ENCODE peak calls at places on chromosomes 16 and 17, in eight cellular contexts. X is K562, E is thoracic aorta, A is astrocyte of the spinal cord, S is keratinocyte, C is gastrocnemius medialis, Y is epithelial cell of esophagus, W is heart left ventricle. N is an unnamed sample.

GRCh38 chr17:29113334-29113733 is 66.9 kb downstream of the MYO18A start:
- DNase-seq in X (no peak), E (no peak), A (no peak), S (no peak), C (no peak), Y (no peak), W (no peak), N (no peak)

GRCh38 chr16:30535777-30536190 is 1.1 kb upstream of the ZNF747 start:
- DNase-seq in X (peak; percentile 89), E (no peak), A (peak; percentile 64), S (no peak), C (peak; percentile 74), Y (peak; percentile 87), W (peak; percentile 85), N (peak; percentile 68)

GRCh38 chr16:31476305-31477219 is 4.6 kb downstream of the TGFB1I1 start:
- DNase-seq in X (peak; percentile 87), E (no peak), A (no peak), S (no peak), C (no peak), Y (no peak), W (peak; percentile 66), N (no peak)

GRCh38 chr16:29737713-29738112 is 8.1 kb downstream of the C16orf54 start:
- DNase-seq in X (no peak), E (no peak), A (no peak), S (no peak), C (no peak), Y (no peak), W (no peak), N (no peak)

GRCh38 chr16:12081048-12081404 is 104.5 kb downstream of the SNX29 start:
- DNase-seq in X (no peak), E (no peak), A (no peak), S (no peak), C (no peak), Y (no peak), W (no peak), N (no peak)

GRCh38 chr17:28372945-28373274 is 1.4 kb downstream of the SARM1 start:
- DNase-seq in X (no peak), E (no peak), A (no peak), S (no peak), C (no peak), Y (no peak), W (no peak), N (no peak)

GRCh38 chr17:58632324-58633314 is 59.2 kb downstream of the TEX14 start:
- DNase-seq in X (peak; percentile 22), E (no peak), A (no peak), S (no peak), C (no peak), Y (no peak), W (no peak), N (no peak)

GRCh38 chr16:53068423-53068833 is 13.6 kb downstream of the CHD9 start:
- DNase-seq in X (no peak), E (no peak), A (no peak), S (no peak), C (no peak), Y (no peak), W (no peak), N (no peak)

GRCh38 chr16:48511071-48511540 is 98.9 kb downstream of the N4BP1 start:
- DNase-seq in X (no peak), E (no peak), A (no peak), S (peak; percentile 78), C (no peak), Y (peak; percentile 100), W (no peak), N (peak; percentile 100)

GRCh38 chr17:53722407-53722806 is 100.3 kb upstream of the KIF2B start:
- DNase-seq in X (peak; percentile 12), E (no peak), A (peak; percentile 99), S (peak; percentile 91), C (no peak), Y (peak; percentile 86), W (no peak), N (peak; percentile 94)
- H3K4me3 ChIP-seq in X (no peak overlapping the region), E (no peak overlapping the region), A (no peak overlapping the region), S (no peak overlapping the region), C (no peak overlapping the region), Y (no peak overlapping the region), W (no peak overlapping the region), N (no peak overlapping the region)

GRCh38 chr17:46047398-46047797 is 48.3 kb downstream of the STH start:
- DNase-seq in X (no peak), E (no peak), A (no peak), S (no peak), C (no peak), Y (no peak), W (no peak), N (no peak)

GRCh38 chr17:46045639-46046038 is 46.6 kb downstream of the STH start:
- DNase-seq in X (no peak), E (no peak), A (no peak), S (no peak), C (no peak), Y (peak; percentile 50), W (no peak), N (peak; percentile 33)

GRCh38 chr17:46044286-46044928 is 45.4 kb downstream of the STH start:
- DNase-seq in X (peak; percentile 83), E (peak; percentile 49), A (peak; percentile 90), S (no peak), C (peak; percentile 80), Y (peak; percentile 88), W (peak; percentile 74), N (peak; percentile 80)

GRCh38 chr17:46044989-46045388 is 45.9 kb downstream of the STH start:
- DNase-seq in X (no peak), E (no peak), A (no peak), S (no peak), C (no peak), Y (no peak), W (no peak), N (no peak)

GRCh38 chr17:46046957-46047356 is 47.9 kb downstream of the STH start:
- DNase-seq in X (no peak), E (no peak), A (no peak), S (no peak), C (no peak), Y (no peak), W (no peak), N (no peak)
- TF ChIP-seq CTCF in X (no peak), E (no peak), A (no peak), S (no peak), C (no peak), Y (no peak), W (no peak), N (no peak)

GRCh38 chr17:42835732-42836131 is 2.5 kb downstream of the PSME3 start:
- DNase-seq in X (no peak), E (no peak), A (no peak), S (no peak), C (no peak), Y (no peak), W (no peak), N (no peak)

GRCh38 chr17:42830971-42831370 is 2.2 kb upstream of the PSME3 start:
- DNase-seq in X (no peak), E (no peak), A (no peak), S (no peak), C (no peak), Y (no peak), W (no peak), N (no peak)

GRCh38 chr17:42833771-42834422 is 700 bp downstream of the PSME3 start:
- DNase-seq in X (peak; percentile 24), E (no peak), A (no peak), S (no peak), C (no peak), Y (no peak), W (no peak), N (no peak)

GRCh38 chr17:42832213-42832933 is 824 bp upstream of the PSME3 start:
- DNase-seq in X (peak; percentile 13), E (no peak), A (no peak), S (no peak), C (no peak), Y (no peak), W (no peak), N (peak; percentile 36)

GRCh38 chr17:42832934-42833770 is at the start of gene PSME3:
- DNase-seq in X (peak; percentile 95), E (peak; percentile 71), A (peak; percentile 89), S (no peak), C (peak; percentile 79), Y (peak; percentile 93), W (peak; percentile 95), N (peak; percentile 79)
- H3K4me3 ChIP-seq in X (peak within 1 kb of the TSS; percentile 90), E (peak within 1 kb of the TSS; percentile 96), A (peak within 1 kb of the TSS; percentile 100), S (peak within 1 kb of the TSS; percentile 81), C (peak within 1 kb of the TSS; percentile 97), Y (peak within 1 kb of the TSS; percentile 97), W (peak within 1 kb of the TSS; percentile 89), N (peak within 1 kb of the TSS; percentile 92)

GRCh38 chr16:67339453-67339852 is 12.8 kb downstream of the LRRC36 start:
- DNase-seq in X (peak; percentile 31), E (no peak), A (peak; percentile 49), S (no peak), C (no peak), Y (peak; percentile 28), W (no peak), N (peak; percentile 28)
- TF ChIP-seq CTCF in X (peak; percentile 22), E (no peak), A (peak; percentile 29), S (no peak), C (no peak), Y (no peak), W (no peak), N (no peak)

GRCh38 chr17:63369233-63369632 is 76.9 kb downstream of the CYB561 start:
- DNase-seq in X (no peak), E (no peak), A (no peak), S (no peak), C (no peak), Y (peak; percentile 8), W (no peak), N (no peak)

GRCh38 chr17:63366238-63366561 is 79.9 kb downstream of the CYB561 start:
- DNase-seq in X (no peak), E (no peak), A (no peak), S (no peak), C (no peak), Y (no peak), W (no peak), N (no peak)

GRCh38 chr17:63364387-63364786 is 81.7 kb downstream of the CYB561 start:
- DNase-seq in X (no peak), E (no peak), A (peak; percentile 39), S (no peak), C (no peak), Y (peak; percentile 16), W (no peak), N (no peak)

GRCh38 chr17:63364944-63365343 is 81.2 kb downstream of the CYB561 start:
- DNase-seq in X (no peak), E (no peak), A (no peak), S (no peak), C (no peak), Y (no peak), W (no peak), N (no peak)

DNA sequence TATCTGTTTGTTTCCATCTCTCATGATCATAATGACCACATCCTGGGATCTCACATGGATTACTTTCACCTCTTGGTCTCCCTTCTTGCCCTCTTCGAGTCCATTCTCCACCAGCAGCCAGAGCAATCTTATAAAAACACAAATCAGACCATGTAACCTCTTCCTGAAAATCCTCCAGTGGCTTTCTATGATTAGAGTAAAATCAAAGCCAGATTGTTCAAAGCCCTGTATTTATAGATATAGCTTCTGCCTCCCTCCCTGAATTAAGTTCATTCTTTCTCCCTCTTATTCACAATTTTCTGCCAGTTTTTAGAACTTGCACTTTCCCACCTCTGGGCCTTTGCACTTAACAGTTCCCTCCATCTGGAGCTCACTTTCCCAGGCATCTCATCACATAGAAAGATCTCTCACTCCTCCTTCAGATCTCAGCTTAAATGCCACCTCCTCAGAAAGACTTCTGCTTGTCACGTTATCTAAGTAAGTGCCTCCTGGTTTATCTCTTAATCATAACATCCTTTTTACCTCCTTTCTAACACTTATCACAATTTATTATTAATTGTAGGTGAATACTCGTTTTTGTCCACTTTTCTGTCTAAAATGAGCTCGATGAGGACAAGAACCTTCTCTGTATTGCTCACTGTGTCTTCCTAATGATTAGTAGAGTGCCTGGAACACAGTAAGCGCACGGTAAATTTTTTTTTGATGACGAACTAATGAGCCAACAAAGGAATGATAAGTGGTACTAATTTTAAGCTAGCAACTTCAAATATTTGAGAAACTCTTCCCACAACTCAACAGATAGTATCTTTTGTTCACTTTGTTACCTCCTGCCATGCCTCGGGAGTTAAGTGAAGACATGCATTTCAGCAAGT is 80.5 kb downstream of the CYB561 start:
- DNase-seq in X (no peak), E (no peak), A (no peak), S (no peak), C (no peak), Y (no peak), W (no peak), N (no peak)
- H3K4me3 ChIP-seq in X (no peak overlapping the region), E (no peak overlapping the region), A (no peak overlapping the region), S (no peak overlapping the region), C (no peak overlapping the region), Y (no peak overlapping the region), W (no peak overlapping the region), N (no peak overlapping the region)